ENCODE peak calls at places on chromosomes 5 and 9, in seven cellular contexts. M, I, G, N, S, B and T are unnamed samples.

GRCh38 chr5:64299805-64300204 is 134.2 kb downstream of the RNF180 start:
- DNase-seq in M (peak; percentile 10), I (no peak), G (no peak), N (no peak), S (no peak), B (no peak), T (no peak)

GRCh38 chr9:73575661-73576060 is 424.0 kb downstream of the ANXA1 start:
- DNase-seq in M (no peak), I (no peak), G (no peak), N (no peak), S (no peak), B (no peak), T (no peak)

GRCh38 chr5:2805080-2805479 is 53.6 kb upstream of the IRX2 start:
- DNase-seq in M (no peak), I (peak; percentile 53), G (no peak), N (peak; percentile 67), S (no peak), B (peak; percentile 23), T (no peak)

GRCh38 chr9:18347381-18348084 is 126.4 kb upstream of the ADAMTSL1 start:
- DNase-seq in M (no peak), I (no peak), G (no peak), N (no peak), S (no peak), B (peak; percentile 18), T (no peak)

GRCh38 chr9:21747171-21747570 is 55.3 kb upstream of the MTAP start:
- DNase-seq in M (peak; percentile 33), I (no peak), G (no peak), N (no peak), S (no peak), B (peak; percentile 74), T (no peak)

GRCh38 chr9:19618816-19619215 is 170.0 kb downstream of the SLC24A2 start:
- DNase-seq in M (no peak), I (no peak), G (no peak), N (no peak), S (no peak), B (no peak), T (no peak)

GRCh38 chr5:133404724-133405123 is 207.6 kb downstream of the FSTL4 start:
- DNase-seq in M (no peak), I (no peak), G (no peak), N (no peak), S (no peak), B (peak; percentile 17), T (no peak)

GRCh38 chr5:154603978-154604679 is 126.1 kb upstream of the HAND1 start:
- DNase-seq in M (peak; percentile 1), I (no peak), G (no peak), N (peak; percentile 70), S (no peak), B (peak; percentile 59), T (no peak)

GRCh38 chr5:162221884-162222283 is 154.3 kb downstream of the GABRG2 start:
- DNase-seq in M (no peak), I (no peak), G (no peak), N (no peak), S (no peak), B (no peak), T (no peak)

GRCh38 chr5:19605846-19606407 is 382.1 kb downstream of the CDH18 start:
- DNase-seq in M (no peak), I (no peak), G (no peak), N (no peak), S (no peak), B (no peak), T (no peak)

GRCh38 chr5:38776494-38776893 is 69.3 kb upstream of the OSMR start:
- DNase-seq in M (no peak), I (no peak), G (no peak), N (no peak), S (no peak), B (no peak), T (no peak)

GRCh38 chr9:87447547-87448432 is 49.9 kb upstream of the DAPK1 start:
- DNase-seq in M (no peak), I (no peak), G (no peak), N (no peak), S (no peak), B (no peak), T (no peak)

GRCh38 chr9:92327283-92327850 is 1.6 kb downstream of the CENPP start:
- DNase-seq in M (no peak), I (no peak), G (no peak), N (no peak), S (no peak), B (no peak), T (no peak)

GRCh38 chr9:3224931-3225330 is 300.9 kb downstream of the RFX3 start:
- DNase-seq in M (no peak), I (no peak), G (no peak), N (no peak), S (no peak), B (no peak), T (no peak)

GRCh38 chr9:3124006-3124405 is 280.1 kb upstream of the PUM3 start:
- DNase-seq in M (no peak), I (no peak), G (no peak), N (no peak), S (no peak), B (no peak), T (no peak)

GRCh38 chr5:55303238-55303690 is 4.2 kb downstream of the DHX29 start:
- DNase-seq in M (peak; percentile 51), I (no peak), G (no peak), N (peak; percentile 48), S (no peak), B (peak; percentile 95), T (peak; percentile 49)

GRCh38 chr9:81506941-81507864 is 182.1 kb downstream of the TLE1 start:
- DNase-seq in M (no peak), I (no peak), G (no peak), N (no peak), S (no peak), B (no peak), T (no peak)

GRCh38 chr9:134644715-134645606 is 3.4 kb downstream of the COL5A1 start:
- DNase-seq in M (peak; percentile 96), I (no peak), G (peak; percentile 97), N (no peak), S (no peak), B (peak; percentile 98), T (peak; percentile 60)
- H3K27ac ChIP-seq in M (peak overlapping the region; percentile 46), I (no peak overlapping the region), G (peak overlapping the region; percentile 65), N (peak overlapping the region; percentile 62), S (no peak overlapping the region), B (peak overlapping the region; percentile 79), T (no peak overlapping the region)

GRCh38 chr9:136655244-136656225 is 7.2 kb upstream of the EGFL7 start:
- DNase-seq in M (no peak), I (no peak), G (no peak), N (peak; percentile 55), S (no peak), B (no peak), T (no peak)
- H3K27ac ChIP-seq in M (no peak overlapping the region), I (no peak overlapping the region), G (no peak overlapping the region), N (peak overlapping the region; percentile 94), S (no peak overlapping the region), B (no peak overlapping the region), T (no peak overlapping the region)

GRCh38 chr5:36017622-36018021 is 26.4 kb upstream of the UGT3A1 start:
- DNase-seq in M (no peak), I (no peak), G (no peak), N (no peak), S (no peak), B (no peak), T (no peak)
- H3K27ac ChIP-seq in M (no peak overlapping the region), I (no peak overlapping the region), G (no peak overlapping the region), N (no peak overlapping the region), S (no peak overlapping the region), B (no peak overlapping the region), T (no peak overlapping the region)

DNA sequence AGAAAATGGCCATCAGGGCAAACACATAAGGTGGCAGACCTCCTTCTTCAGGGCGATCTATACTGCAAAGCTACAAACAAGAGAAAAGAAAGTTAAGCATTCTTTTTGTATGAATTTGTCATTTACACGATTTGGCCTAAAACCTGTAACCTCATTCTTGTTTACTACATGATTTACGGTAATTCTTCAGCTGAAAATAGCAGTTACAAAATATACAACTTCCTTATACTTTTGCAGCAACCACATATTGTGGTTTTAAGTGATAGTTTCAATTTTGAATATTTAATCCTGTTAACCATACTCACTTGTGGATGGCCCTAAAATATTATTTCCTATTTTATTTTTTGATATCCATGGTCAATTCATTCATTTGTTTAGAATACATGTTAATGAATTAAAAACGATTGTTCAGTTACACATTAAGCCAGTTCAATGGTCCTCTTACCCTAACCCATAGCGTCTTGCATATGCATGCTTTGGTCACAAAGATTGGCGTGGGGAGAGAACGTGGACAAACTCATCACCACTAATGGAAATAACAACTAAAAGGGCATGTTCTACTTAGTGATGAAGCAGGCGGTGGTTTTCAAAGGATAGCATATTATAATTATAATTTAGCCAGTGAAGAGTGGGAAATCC is 16.6 kb downstream of the TUT7 start:
- DNase-seq in M (no peak), I (no peak), G (no peak), N (no peak), S (no peak), B (no peak), T (no peak)
- H3K27ac ChIP-seq in M (no peak overlapping the region), I (no peak overlapping the region), G (no peak overlapping the region), N (no peak overlapping the region), S (no peak overlapping the region), B (no peak overlapping the region), T (peak overlapping the region; percentile 63)

GRCh38 chr5:111229871-111230812 is 6.0 kb downstream of the CAMK4 start:
- DNase-seq in M (no peak), I (no peak), G (no peak), N (no peak), S (no peak), B (no peak), T (no peak)
- H3K27ac ChIP-seq in M (no peak overlapping the region), I (no peak overlapping the region), G (peak overlapping the region; percentile 46), N (no peak overlapping the region), S (peak overlapping the region; percentile 93), B (no peak overlapping the region), T (no peak overlapping the region)

DNA sequence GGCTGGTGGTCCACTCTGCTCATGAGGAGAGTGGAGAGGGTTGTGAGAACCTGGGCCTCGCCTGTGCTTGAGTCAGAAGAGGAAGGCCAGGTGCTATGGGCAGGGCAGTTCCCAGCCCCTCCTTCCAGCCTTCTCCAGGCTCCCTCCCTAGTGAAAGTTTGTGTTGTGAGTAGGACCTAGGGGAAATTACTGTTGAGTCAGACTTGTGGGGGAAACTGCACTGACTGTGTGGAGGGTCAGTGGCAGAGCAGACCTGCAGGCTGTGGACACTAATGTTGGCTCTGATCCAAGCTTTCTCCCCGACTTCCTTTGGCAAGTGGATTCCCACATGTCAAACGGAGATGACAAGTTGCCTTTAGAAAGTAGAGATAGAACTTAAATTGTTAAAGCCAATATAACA is 102.6 kb downstream of the ARHGAP26 start:
- DNase-seq in M (peak; percentile 68), I (no peak), G (no peak), N (no peak), S (no peak), B (peak; percentile 33), T (no peak)
- H3K27ac ChIP-seq in M (peak overlapping the region; percentile 19), I (no peak overlapping the region), G (no peak overlapping the region), N (no peak overlapping the region), S (no peak overlapping the region), B (no peak overlapping the region), T (no peak overlapping the region)

DNA sequence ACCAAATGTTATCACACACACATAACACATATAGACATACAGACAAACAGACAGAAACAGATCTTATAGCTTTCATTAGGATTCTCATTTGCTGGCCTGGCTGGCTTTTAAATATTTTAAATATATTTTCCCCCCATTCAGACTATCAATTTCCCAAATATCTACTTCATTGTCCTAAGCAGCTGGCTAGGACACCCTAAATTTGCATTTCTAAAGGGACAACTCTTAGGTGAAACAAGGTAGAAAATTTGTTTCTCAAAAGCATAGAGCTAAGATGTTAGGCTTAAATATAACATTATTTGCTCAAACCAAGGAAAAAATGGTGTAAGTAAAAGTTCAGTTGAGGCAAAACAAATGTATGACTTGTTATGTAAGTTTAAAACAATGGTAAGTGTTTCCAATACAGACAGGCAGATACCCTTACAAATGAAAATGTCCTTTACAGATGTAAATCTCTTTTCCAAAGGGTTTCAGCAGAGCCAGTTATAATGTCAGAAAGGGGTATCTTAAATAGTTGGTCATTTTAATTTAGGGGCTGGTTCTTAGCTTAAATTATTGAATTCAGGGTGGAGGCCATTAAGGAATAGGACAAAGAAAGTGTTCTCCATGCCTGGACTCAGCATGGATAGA is 522.8 kb downstream of the DMRTA1 start:
- DNase-seq in M (no peak), I (no peak), G (no peak), N (no peak), S (no peak), B (no peak), T (no peak)
- H3K27ac ChIP-seq in M (no peak overlapping the region), I (no peak overlapping the region), G (no peak overlapping the region), N (no peak overlapping the region), S (no peak overlapping the region), B (no peak overlapping the region), T (no peak overlapping the region)